ENCODE peak calls at places on chromosome 7, in eight cellular contexts. N, B, L, O, G, Z, Y and W are unnamed samples.

GRCh38 chr7:36280840-36281812 is 108.5 kb upstream of the ANLN start:
- DNase-seq in Z (peak), L (peak), B (no peak), G (peak), Y (peak), O (no peak), N (no peak), W (no peak)

GRCh38 chr7:22090107-22090506 is 144.4 kb upstream of the CDCA7L start:
- DNase-seq in L (no peak), O (no peak), G (no peak), B (no peak), Z (no peak), Y (no peak), N (no peak), W (no peak)

GRCh38 chr7:21767300-21767900 is 178.3 kb downstream of the CDCA7L start:
- DNase-seq in N (no peak), L (peak), O (peak), B (no peak), Y (peak), Z (peak), G (peak), W (peak)

GRCh38 chr7:88200793-88201192 is 19.0 kb downstream of the SRI start:
- DNase-seq in Z (peak), B (no peak), G (no peak), N (no peak), Y (no peak), L (no peak), O (no peak), W (no peak)

GRCh38 chr7:47335071-47335470 is 246.8 kb downstream of the TNS3 start:
- DNase-seq in O (no peak), L (no peak), Y (no peak), Z (no peak), G (no peak), N (peak), B (peak), W (no peak)

GRCh38 chr7:73830872-73831655 is at the start of gene CLDN4:
- DNase-seq in Y (peak), L (no peak), B (no peak), O (no peak), G (peak), N (peak), Z (peak), W (no peak)

GRCh38 chr7:3310884-3311283 is 9.8 kb downstream of the SDK1 start:
- DNase-seq in Z (no peak), B (no peak), L (no peak), O (no peak), N (no peak), Y (no peak), G (no peak), W (no peak)

GRCh38 chr7:82268632-82269031 is 174.9 kb downstream of the CACNA2D1 start:
- DNase-seq in B (no peak), G (no peak), N (no peak), Z (no peak), L (no peak), O (no peak), Y (no peak), W (no peak)

GRCh38 chr7:102279537-102280400 is 6.9 kb upstream of the SH2B2 start:
- DNase-seq in G (peak), N (no peak), O (no peak), Y (peak), L (peak), B (peak), Z (peak), W (peak)

GRCh38 chr7:37833107-37833817 is 15.1 kb upstream of the NME8 start:
- DNase-seq in O (peak), N (no peak), Z (peak), B (peak), G (peak), L (peak), Y (no peak), W (no peak)

GRCh38 chr7:70142247-70142932 is 544.1 kb downstream of the AUTS2 start:
- DNase-seq in B (no peak), Y (no peak), L (no peak), G (no peak), Z (no peak), N (no peak), O (no peak), W (no peak)

GRCh38 chr7:31372538-31372937 is 32.0 kb upstream of the NEUROD6 start:
- DNase-seq in Z (no peak), L (no peak), N (no peak), B (no peak), O (no peak), G (no peak), Y (no peak), W (no peak)

GRCh38 chr7:121755818-121756501 is 117.0 kb upstream of the PTPRZ1 start:
- DNase-seq in O (no peak), Z (peak), N (no peak), Y (peak), L (no peak), B (no peak), G (no peak), W (no peak)

GRCh38 chr7:2982831-2983230 is 60.8 kb downstream of the CARD11 start:
- DNase-seq in N (no peak), G (no peak), Z (no peak), O (no peak), Y (no peak), L (no peak), B (peak), W (no peak)

GRCh38 chr7:2530076-2530967 is 10.7 kb downstream of the LFNG start:
- DNase-seq in Y (no peak), O (no peak), L (no peak), N (no peak), G (peak), B (peak), Z (no peak), W (no peak)

GRCh38 chr7:128835790-128836641 is 5.8 kb downstream of the FLNC start:
- DNase-seq in G (no peak), L (no peak), N (no peak), O (no peak), B (no peak), Y (no peak), Z (no peak), W (peak)

GRCh38 chr7:80941206-80941758 is 22.4 kb upstream of the SEMA3C start:
- DNase-seq in B (no peak), G (no peak), Z (no peak), O (no peak), L (no peak), N (no peak), Y (no peak), W (no peak)

GRCh38 chr7:74364061-74364460 is 74.9 kb downstream of the CLIP2 start:
- DNase-seq in L (peak), Y (no peak), O (no peak), Z (peak), G (no peak), N (no peak), B (no peak), W (no peak)

GRCh38 chr7:5773661-5774086 is 7.8 kb downstream of the RNF216 start:
- DNase-seq in Y (no peak), O (no peak), G (no peak), Z (no peak), N (no peak), L (no peak), B (no peak), W (no peak)

GRCh38 chr7:74475987-74476350 is 22.3 kb downstream of the GTF2IRD1 start:
- DNase-seq in Z (no peak), O (no peak), L (no peak), Y (no peak), G (no peak), N (no peak), B (no peak), W (no peak)

GRCh38 chr7:101081432-101081831 is 3.8 kb upstream of the TRIM56 start:
- DNase-seq in B (no peak), O (no peak), Z (no peak), N (no peak), L (no peak), G (no peak), Y (no peak), W (no peak)

GRCh38 chr7:98618786-98619185 is 1.7 kb downstream of the NPTX2 start:
- DNase-seq in O (no peak), G (no peak), L (no peak), Z (no peak), B (no peak), N (no peak), Y (no peak), W (no peak)

GRCh38 chr7:75531359-75531821 is 39.3 kb downstream of the SPDYE5 start:
- DNase-seq in Y (no peak), B (no peak), G (no peak), O (no peak), N (no peak), Z (peak), L (no peak), W (no peak)

GRCh38 chr7:1531263-1531978 is 919 bp downstream of the MAFK start:
- DNase-seq in B (peak), N (peak), O (no peak), Y (peak), G (peak), L (peak), Z (no peak), W (no peak)

GRCh38 chr7:31098606-31099360 is 46.7 kb downstream of the ADCYAP1R1 start:
- DNase-seq in Y (peak), O (no peak), Z (no peak), L (no peak), B (no peak), G (no peak), N (no peak), W (no peak)

DNA sequence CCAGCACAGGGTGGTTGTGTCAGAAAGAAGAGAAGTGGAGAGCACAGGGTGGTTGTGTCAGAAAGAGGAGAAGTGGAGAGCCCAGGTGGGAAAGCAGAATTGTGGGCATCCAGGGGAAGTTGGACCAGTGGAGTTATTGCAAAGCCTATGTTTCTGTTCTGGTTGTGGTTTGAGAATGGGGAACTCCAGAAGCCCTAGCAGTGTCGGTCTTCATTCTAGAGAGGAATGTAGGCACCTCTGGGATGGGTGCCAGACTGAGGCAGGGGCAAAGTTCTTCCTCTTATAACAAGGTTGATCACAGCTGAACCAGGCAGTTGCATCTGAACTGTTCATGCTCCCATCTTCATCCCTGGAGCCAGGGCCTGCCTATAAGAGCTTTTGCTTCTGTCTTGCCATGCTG is 954 bp downstream of the FSCN3 start:
- DNase-seq in N (no peak), O (no peak), L (no peak), Y (no peak), B (no peak), G (peak), Z (no peak), W (no peak)
- TF ChIP-seq POLR2AphosphoS5 in N (no peak), O (no peak), L (no peak), Y (no peak), B (no peak), G (no peak), Z (no peak), W (no peak)

DNA sequence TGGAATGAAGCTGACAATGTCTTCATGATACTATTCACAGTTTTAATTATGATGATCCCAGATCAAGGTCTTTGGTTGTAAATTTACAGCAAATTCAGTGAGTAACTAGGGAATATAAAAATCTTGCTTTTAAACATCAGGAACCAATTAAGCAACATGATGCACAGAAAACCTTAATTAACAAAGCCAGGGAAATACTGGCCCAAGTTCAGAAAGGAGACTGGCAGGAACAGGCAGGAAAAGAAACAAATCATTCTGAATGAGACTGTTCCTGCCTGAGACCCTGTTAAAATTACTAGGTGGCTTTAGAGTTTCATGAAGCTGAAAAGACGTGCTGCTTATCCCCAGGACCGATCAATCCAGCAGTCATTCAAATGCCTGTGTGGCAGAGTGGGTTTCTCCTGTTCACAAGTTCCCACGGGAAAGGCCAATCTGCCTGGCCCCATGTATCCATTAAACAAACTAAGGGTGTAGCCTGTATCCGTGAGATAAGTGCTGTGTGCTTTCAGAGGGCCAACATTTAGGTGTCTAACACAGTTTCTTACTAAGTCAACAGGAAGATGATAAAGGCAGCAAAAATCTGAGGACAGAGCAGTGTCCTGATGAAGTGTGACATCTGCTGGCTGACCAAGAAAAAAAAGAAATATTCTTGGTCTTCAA is 34.4 kb downstream of the PUS7 start:
- DNase-seq in Y (no peak), G (no peak), N (no peak), L (peak), O (no peak), Z (no peak), B (no peak), W (no peak)
- TF ChIP-seq POLR2AphosphoS5 in Y (no peak), G (peak), N (no peak), L (peak), O (no peak), Z (no peak), B (no peak), W (no peak)

DNA sequence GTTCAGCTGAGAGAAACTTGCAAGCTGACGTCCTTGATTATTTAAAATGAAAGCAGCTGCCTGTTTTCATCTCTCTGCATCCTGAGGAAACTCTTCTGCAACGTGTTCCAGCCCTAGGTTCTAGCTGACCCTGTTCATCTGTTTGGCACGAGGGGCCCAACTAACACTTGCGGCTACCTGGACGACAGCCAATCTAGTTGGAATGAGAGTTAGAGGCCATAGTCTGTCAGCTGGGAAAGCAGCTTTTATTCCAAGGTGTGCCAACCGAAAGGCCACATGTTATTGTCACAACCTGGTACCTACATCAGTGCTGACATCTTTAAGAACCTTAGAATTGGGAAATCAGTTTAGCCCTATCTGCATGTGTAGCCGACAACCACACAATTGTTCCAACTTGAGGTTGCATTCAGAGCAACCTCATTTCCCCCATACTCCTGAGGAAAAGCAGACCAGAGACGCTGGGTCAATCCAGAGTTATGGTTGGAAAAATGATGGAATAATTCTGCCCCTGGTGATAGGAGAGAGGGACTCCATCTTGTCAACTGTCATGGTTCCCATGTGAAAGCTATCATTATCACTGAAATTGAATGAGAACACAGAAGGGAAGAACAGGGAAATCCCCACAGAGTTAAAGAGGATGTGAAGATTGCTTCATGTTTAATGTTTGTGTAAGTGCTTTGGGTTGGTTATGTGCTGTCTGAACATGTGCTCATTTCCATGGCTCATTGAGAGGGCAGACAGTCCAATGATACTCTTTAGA is 121.6 kb downstream of the EGFR start:
- DNase-seq in L (no peak), B (no peak), G (no peak), O (no peak), N (no peak), Y (no peak), Z (no peak), W (no peak)
- TF ChIP-seq POLR2AphosphoS5 in L (no peak), B (no peak), G (no peak), O (no peak), N (no peak), Y (no peak), Z (no peak), W (no peak)

GRCh38 chr7:24907311-24907886 is 72.6 kb downstream of the OSBPL3 start:
- DNase-seq in N (no peak), B (no peak), Z (no peak), O (no peak), L (no peak), G (no peak), Y (no peak), W (no peak)
- TF ChIP-seq POLR2AphosphoS5 in N (no peak), B (no peak), Z (no peak), O (no peak), L (peak), G (no peak), Y (peak), W (no peak)

GRCh38 chr7:150335101-150335773 is 6.2 kb downstream of the RARRES2 start:
- DNase-seq in Y (no peak), B (no peak), L (no peak), G (no peak), N (no peak), Z (peak), O (no peak), W (no peak)
- TF ChIP-seq POLR2AphosphoS5 in Y (peak), B (no peak), L (no peak), G (peak), N (no peak), Z (peak), O (no peak), W (no peak)

GRCh38 chr7:159076340-159076739 is 68.3 kb downstream of the VIPR2 start:
- DNase-seq in N (no peak), B (no peak), Y (no peak), O (no peak), L (no peak), Z (no peak), G (no peak), W (no peak)
- TF ChIP-seq POLR2AphosphoS5 in N (no peak), B (no peak), Y (no peak), O (no peak), L (no peak), Z (no peak), G (no peak), W (no peak)